ENCODE peak calls at places on chromosomes 6 and 20, in seven cellular contexts. M is T1000; K is pulmonary artery endothelial cell; I is activated naive CD4-positive, alpha-beta T cell; X is glutamatergic neuron; G is naive thymus-derived CD8-positive, alpha-beta T cell; S is HT1080. R is an unnamed sample.

GRCh38 chr20:49372095-49372734 is 94.4 kb upstream of the ZNFX1 start:
- DNase-seq in I (no peak), S (no peak), M (no peak), X (no peak), G (no peak), K (no peak), R (no peak)

GRCh38 chr6:15312500-15312899 is 66.6 kb downstream of the JARID2 start:
- DNase-seq in G (no peak), S (peak; percentile 71), K (no peak), I (no peak), M (no peak), X (no peak), R (peak; percentile 17)

GRCh38 chr6:83192456-83192855 is 609 bp downstream of the PGM3 start:
- DNase-seq in I (no peak), X (no peak), S (peak; percentile 9), K (no peak), G (no peak), M (no peak), R (no peak)

GRCh38 chr6:73309784-73310502 is 44.1 kb downstream of the DPPA5 start:
- DNase-seq in X (peak; percentile 68), K (no peak), M (peak; percentile 58), S (peak; percentile 73), I (no peak), G (peak; percentile 33), R (peak; percentile 46)

GRCh38 chr20:32205502-32206382 is 1.8 kb downstream of the PLAGL2 start:
- DNase-seq in G (no peak), K (no peak), S (no peak), M (no peak), X (no peak), I (no peak), R (no peak)

GRCh38 chr6:19463250-19463649 is 373.9 kb upstream of the ID4 start:
- DNase-seq in S (no peak), I (no peak), M (no peak), G (no peak), X (no peak), K (no peak), R (no peak)

GRCh38 chr6:28863607-28864320 is 60.0 kb downstream of the TRIM27 start:
- DNase-seq in M (peak; percentile 83), X (peak; percentile 67), S (peak; percentile 85), K (no peak), I (peak; percentile 54), G (peak; percentile 91), R (peak; percentile 76)

GRCh38 chr6:2179950-2180349 is 65.5 kb downstream of the GMDS start:
- DNase-seq in X (no peak), M (no peak), K (no peak), S (no peak), I (no peak), G (no peak), R (no peak)

GRCh38 chr6:149884215-149884614 is 13.7 kb downstream of the RAET1E start:
- DNase-seq in G (no peak), K (no peak), X (no peak), I (no peak), S (no peak), M (no peak), R (no peak)

GRCh38 chr6:107173779-107174178 is 58.5 kb upstream of the BEND3 start:
- DNase-seq in X (no peak), S (no peak), G (no peak), I (no peak), K (no peak), M (no peak), R (peak; percentile 13)

GRCh38 chr20:46293084-46293483 is 15.2 kb downstream of the CDH22 start:
- DNase-seq in G (no peak), S (no peak), X (no peak), K (no peak), I (no peak), M (no peak), R (peak; percentile 60)

GRCh38 chr6:11143394-11144371 is 32.2 kb upstream of the ERVFRD-1 start:
- DNase-seq in X (no peak), S (peak; percentile 91), K (no peak), G (no peak), M (peak; percentile 23), I (no peak), R (peak; percentile 91)

GRCh38 chr20:63979549-63980316 is at the start of gene SAMD10:
- DNase-seq in X (peak; percentile 62), M (no peak), I (peak; percentile 50), S (peak; percentile 52), K (no peak), G (peak; percentile 79), R (no peak)

GRCh38 chr20:21826946-21827345 is 121.5 kb downstream of the PAX1 start:
- DNase-seq in G (no peak), X (no peak), I (no peak), K (no peak), M (no peak), S (no peak), R (no peak)

GRCh38 chr6:154276810-154277577 is 79.6 kb downstream of the IPCEF1 start:
- DNase-seq in X (no peak), S (peak; percentile 33), K (peak; percentile 8), I (no peak), G (peak; percentile 66), M (no peak), R (no peak)

GRCh38 chr20:4151991-4152695 is 136.8 kb upstream of the RNF24 start:
- DNase-seq in K (no peak), S (peak; percentile 87), G (no peak), I (no peak), X (no peak), M (no peak), R (peak; percentile 44)

GRCh38 chr6:80439721-80440488 is 333.4 kb downstream of the BCKDHB start:
- DNase-seq in S (peak; percentile 5), K (no peak), M (no peak), G (no peak), I (no peak), X (no peak), R (no peak)

GRCh38 chr6:35494161-35494563 is 2.7 kb downstream of the TEAD3 start:
- DNase-seq in G (no peak), I (no peak), K (no peak), X (peak; percentile 46), M (no peak), S (no peak), R (peak; percentile 44)

GRCh38 chr6:32965901-32966300 is 2.5 kb upstream of the BRD2 start:
- DNase-seq in X (no peak), G (no peak), M (no peak), I (no peak), S (no peak), K (no peak), R (no peak)

GRCh38 chr6:44661631-44662030 is 274.1 kb downstream of the CDC5L start:
- DNase-seq in X (no peak), M (no peak), S (no peak), I (no peak), K (no peak), G (no peak), R (no peak)

GRCh38 chr20:50325651-50326050 is 135.0 kb downstream of the CEBPB start:
- DNase-seq in G (no peak), S (no peak), I (no peak), X (no peak), K (no peak), M (no peak), R (no peak)

GRCh38 chr6:37059344-37060194 is 54.1 kb downstream of the FGD2 start:
- DNase-seq in K (peak; percentile 54), M (peak; percentile 82), X (no peak), S (peak; percentile 98), I (no peak), G (no peak), R (peak; percentile 96)

GRCh38 chr6:112223070-112223861 is 31.1 kb downstream of the LAMA4 start:
- DNase-seq in M (no peak), I (no peak), X (no peak), G (no peak), K (no peak), S (no peak), R (peak; percentile 87)

GRCh38 chr6:84762220-84762940 is 2.0 kb downstream of the TBX18 start:
- DNase-seq in K (no peak), G (no peak), X (peak; percentile 50), I (no peak), S (no peak), M (peak; percentile 65), R (peak; percentile 53)

GRCh38 chr6:82419088-82419720 is 55.6 kb downstream of the TPBG start:
- DNase-seq in I (no peak), M (no peak), K (no peak), G (no peak), X (no peak), S (no peak), R (no peak)

GRCh38 chr6:54646551-54647300 is 199.8 kb upstream of the FAM83B start:
- DNase-seq in S (no peak), K (no peak), X (no peak), I (no peak), M (no peak), G (no peak), R (no peak)

GRCh38 chr6:84774174-84775158 is 10.1 kb upstream of the TBX18 start:
- DNase-seq in G (no peak), M (no peak), S (no peak), K (no peak), I (no peak), X (peak; percentile 71), R (peak; percentile 35)

GRCh38 chr6:11315743-11316437 is 83.4 kb upstream of the NEDD9 start:
- DNase-seq in G (no peak), K (peak; percentile 85), M (peak; percentile 35), I (no peak), X (no peak), S (peak; percentile 85), R (peak; percentile 96)

GRCh38 chr6:114740547-114740946 is 397.7 kb upstream of the HS3ST5 start:
- DNase-seq in X (no peak), K (no peak), I (no peak), M (no peak), G (no peak), S (peak; percentile 3), R (no peak)

GRCh38 chr6:39199976-39200375 is 29.3 kb downstream of the KCNK5 start:
- DNase-seq in X (no peak), I (no peak), G (no peak), S (no peak), K (no peak), M (no peak), R (no peak)

GRCh38 chr6:30600576-30600975 is 16.5 kb downstream of the PPP1R10 start:
- DNase-seq in K (no peak), M (no peak), X (no peak), S (no peak), I (no peak), G (no peak), R (no peak)

GRCh38 chr20:50695144-50695872 is 4.0 kb upstream of the RIPOR3 start:
- DNase-seq in G (no peak), M (no peak), S (no peak), I (no peak), X (no peak), K (no peak), R (no peak)

GRCh38 chr6:33199687-33200233 is 705 bp downstream of the RXRB start:
- DNase-seq in I (peak; percentile 50), G (no peak), K (no peak), M (no peak), X (no peak), S (peak; percentile 62), R (no peak)

GRCh38 chr6:133609404-133610270 is 279.3 kb upstream of the TCF21 start:
- DNase-seq in M (peak; percentile 44), X (no peak), S (peak; percentile 100), G (no peak), K (peak; percentile 81), I (no peak), R (peak; percentile 99)

GRCh38 chr6:88561974-88562736 is 396.0 kb upstream of the CNR1 start:
- DNase-seq in K (no peak), M (no peak), G (no peak), I (no peak), S (no peak), X (no peak), R (no peak)

R was measured in HFFc6.